ENCODE peak calls at places on chromosome 20, in four cellular contexts. L is bronchial epithelial cell; X is CD4-positive, alpha-beta T cell; D is HL-60. G is an unnamed sample.
A peak's percentile ranks its signal among the peaks of the same experiment; 100 is the strongest.

GRCh38 chr20:36957875-36958667 is 6.6 kb upstream of the SAMHD1 start:
- DNase-seq in X (no peak), L (no peak), D (peak; percentile 94), G (no peak)

GRCh38 chr20:4488407-4489339 is 233.0 kb upstream of the PRND start:
- DNase-seq in X (no peak), L (peak; percentile 79), D (no peak), G (no peak)

GRCh38 chr20:64001607-64002011 is 20.7 kb downstream of the PRPF6 start:
- DNase-seq in X (no peak), D (no peak), L (no peak), G (no peak)

GRCh38 chr20:62252342-62252966 is 14.1 kb downstream of the OSBPL2 start:
- DNase-seq in X (no peak), D (no peak), L (no peak), G (no peak)

GRCh38 chr20:37941332-37941731 is 38.4 kb downstream of the VSTM2L start:
- DNase-seq in D (no peak), X (no peak), L (no peak), G (no peak)

GRCh38 chr20:31663838-31664695 is 26.4 kb downstream of the COX4I2 start:
- DNase-seq in D (no peak), L (no peak), X (no peak), G (no peak)

GRCh38 chr20:34068001-34068400 is 44.0 kb downstream of the EIF2S2 start:
- DNase-seq in L (no peak), X (no peak), D (no peak), G (no peak)

GRCh38 chr20:62835931-62836861 is 19.3 kb downstream of the COL9A3 start:
- DNase-seq in D (no peak), X (no peak), L (peak; percentile 22), G (no peak)

GRCh38 chr20:62482136-62482833 is 6.5 kb upstream of the GATA5 start:
- DNase-seq in L (no peak), X (no peak), D (no peak), G (no peak)

GRCh38 chr20:58649288-58650180 is 1.5 kb upstream of the STX16 start:
- DNase-seq in D (no peak), X (peak; percentile 28), L (no peak), G (no peak)

GRCh38 chr20:47124235-47124717 is 229.6 kb downstream of the EYA2 start:
- DNase-seq in D (peak; percentile 63), L (peak; percentile 61), X (no peak), G (no peak)

GRCh38 chr20:58998656-58999055 is 8.4 kb downstream of the CTSZ start:
- DNase-seq in L (no peak), X (no peak), D (no peak), G (no peak)

GRCh38 chr20:58054744-58055373 is 173.6 kb downstream of the ANKRD60 start:
- DNase-seq in D (no peak), L (no peak), X (no peak), G (no peak)

GRCh38 chr20:539848-540247 is 3.7 kb downstream of the CSNK2A1 start:
- DNase-seq in L (peak; percentile 63), X (no peak), D (no peak), G (no peak)

GRCh38 chr20:48791666-48792071 is 36.1 kb downstream of the PREX1 start:
- DNase-seq in D (no peak), X (no peak), L (no peak), G (no peak)

GRCh38 chr20:49381558-49382493 is 100.6 kb downstream of the KCNB1 start:
- DNase-seq in D (no peak), X (no peak), L (peak; percentile 83), G (no peak)

GRCh38 chr20:41150664-41151063 is 13.3 kb downstream of the PLCG1 start:
- DNase-seq in D (no peak), X (no peak), L (no peak), G (no peak)

GRCh38 chr20:56411759-56412472 is at the start of gene CASS4:
- DNase-seq in D (no peak), X (peak; percentile 36), L (no peak), G (no peak)

GRCh38 chr20:5674176-5674660 is 76.0 kb upstream of the SHLD1 start:
- DNase-seq in L (peak; percentile 99), X (no peak), D (peak; percentile 90), G (no peak)

GRCh38 chr20:16350465-16350864 is 222.8 kb downstream of the KIF16B start:
- DNase-seq in D (no peak), X (no peak), L (peak; percentile 78), G (peak; percentile 47)

GRCh38 chr20:3927486-3928291 is 38.5 kb downstream of the PANK2 start:
- DNase-seq in D (peak; percentile 90), L (no peak), X (no peak), G (no peak)

GRCh38 chr20:62979876-62980373 is 26.8 kb downstream of the BHLHE23 start:
- DNase-seq in L (no peak), D (no peak), X (no peak), G (no peak)

GRCh38 chr20:61753196-61753942 is 312.3 kb downstream of the TAF4 start:
- DNase-seq in D (no peak), X (no peak), L (peak; percentile 65), G (peak; percentile 33)

GRCh38 chr20:41171736-41172295 is 34.5 kb downstream of the PLCG1 start:
- DNase-seq in D (no peak), L (no peak), X (no peak), G (no peak)

GRCh38 chr20:25046736-25047666 is 10.9 kb downstream of the ACSS1 start:
- DNase-seq in X (no peak), L (no peak), D (no peak), G (no peak)

GRCh38 chr20:44302026-44302669 is 8.9 kb downstream of the FITM2 start:
- DNase-seq in L (peak; percentile 57), D (no peak), X (no peak), G (no peak)

GRCh38 chr20:49385471-49385870 is 97.0 kb downstream of the KCNB1 start:
- DNase-seq in D (peak; percentile 10), L (peak; percentile 37), X (no peak), G (no peak)

GRCh38 chr20:53773792-53774371 is 180.2 kb upstream of the ZNF217 start:
- DNase-seq in X (no peak), L (peak; percentile 97), D (no peak), G (peak; percentile 40)

GRCh38 chr20:64138276-64138815 is 25.9 kb upstream of the MYT1 start:
- DNase-seq in L (no peak), X (no peak), D (no peak), G (no peak)

GRCh38 chr20:57211949-57212889 is 54.2 kb downstream of the BMP7 start:
- DNase-seq in X (no peak), L (peak; percentile 79), D (no peak), G (peak; percentile 52)

GRCh38 chr20:58745391-58745790 is 52.8 kb downstream of the NPEPL1 start:
- DNase-seq in L (no peak), D (no peak), X (no peak), G (no peak)

GRCh38 chr20:10476319-10476724 is 41.2 kb downstream of the SLX4IP start:
- DNase-seq in X (no peak), D (peak; percentile 76), L (peak; percentile 18), G (no peak)
- TF ChIP-seq CTCF in X (no peak), D (no peak), L (no peak), G (no peak)

GRCh38 chr20:32764000-32764960 is 2.1 kb downstream of the DNMT3B start:
- DNase-seq in D (no peak), X (no peak), L (no peak), G (no peak)

GRCh38 chr20:32761417-32761830 is 761 bp upstream of the DNMT3B start:
- DNase-seq in L (no peak), D (no peak), X (no peak), G (no peak)

GRCh38 chr20:32762754-32763201 is 593 bp downstream of the DNMT3B start:
- DNase-seq in L (no peak), X (no peak), D (no peak), G (no peak)

GRCh38 chr20:32763202-32763999 is 1.2 kb downstream of the DNMT3B start:
- DNase-seq in D (no peak), X (no peak), L (no peak), G (no peak)

DNA sequence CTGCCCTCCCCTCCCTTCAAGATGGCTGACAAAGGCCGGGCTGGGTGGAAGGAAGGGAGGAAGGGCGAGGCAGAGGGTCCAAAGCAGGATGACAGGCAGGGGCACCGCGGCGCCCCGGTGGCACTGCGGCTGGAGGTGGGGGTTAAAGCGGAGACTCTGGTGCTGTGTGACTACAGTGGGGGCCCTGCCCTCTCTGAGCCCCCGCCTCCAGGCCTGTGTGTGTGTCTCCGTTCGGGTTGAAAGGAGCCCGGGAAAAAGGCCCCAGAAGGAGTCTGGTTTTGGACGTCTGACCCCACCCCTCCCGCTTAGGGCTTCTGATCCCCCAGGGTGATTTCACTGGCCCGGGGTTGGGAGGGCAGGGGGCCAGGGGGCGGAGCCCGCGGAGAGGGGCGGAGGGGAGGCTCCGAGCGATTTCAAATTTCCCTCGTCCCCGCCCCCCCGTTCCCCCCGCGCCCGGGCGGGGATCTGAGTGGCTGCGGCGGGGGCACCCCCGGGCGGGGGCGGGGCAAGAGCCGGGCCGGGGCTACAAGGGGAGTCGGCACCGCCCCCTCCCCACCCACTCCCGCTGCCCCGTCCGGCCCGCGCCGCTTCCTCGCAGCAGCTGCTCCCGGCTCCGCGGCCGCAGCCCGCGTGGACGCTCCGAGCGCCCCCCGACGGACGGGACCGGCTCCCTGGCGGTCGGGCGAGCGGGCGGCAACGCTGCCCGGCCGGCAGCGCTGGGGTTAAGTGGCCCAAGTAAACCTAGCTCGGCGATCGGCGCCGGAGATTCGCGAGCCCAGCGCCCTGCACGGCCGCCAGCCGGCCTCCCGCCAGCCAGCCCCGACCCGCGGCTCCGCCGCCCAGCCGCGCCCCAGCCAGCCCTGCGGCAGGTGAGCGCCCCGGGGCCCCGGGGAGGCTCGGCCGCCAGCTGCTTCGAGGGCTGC is at the start of gene DNMT3B:
- DNase-seq in X (peak; percentile 71), L (no peak), D (peak; percentile 58), G (no peak)
- TF ChIP-seq CTCF in X (no peak), L (no peak), D (no peak), G (no peak)

GRCh38 chr20:20369353-20370086 is 1.6 kb downstream of the INSM1 start:
- DNase-seq in L (peak; percentile 12), D (no peak), X (no peak), G (no peak)
- TF ChIP-seq CTCF in L (peak; percentile 25), D (no peak), X (no peak), G (no peak)

DNA sequence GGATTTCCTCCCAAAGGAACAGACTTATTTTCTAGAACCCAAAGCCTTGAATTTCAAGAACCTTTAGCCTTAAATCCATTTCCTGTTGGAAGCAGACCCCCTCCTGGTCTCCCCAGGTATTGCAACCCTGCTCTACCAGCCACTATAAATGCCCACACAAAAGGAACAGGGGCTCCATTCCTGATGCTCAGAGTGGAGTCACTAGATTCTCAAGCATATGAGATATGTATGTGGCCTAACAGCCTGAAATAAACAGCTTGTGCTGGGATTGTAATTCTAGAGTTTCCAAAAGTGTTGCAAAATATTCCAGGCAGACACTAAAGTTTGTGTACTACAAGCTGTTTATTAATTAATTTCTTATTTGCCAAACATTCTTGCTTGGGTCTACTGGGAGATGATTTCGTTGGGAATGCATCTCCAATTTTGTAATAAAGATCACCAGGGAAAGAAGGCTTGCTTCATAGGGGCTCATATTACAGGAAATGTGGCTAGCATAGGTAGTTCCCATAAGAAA is 44.8 kb downstream of the RIPOR3 start:
- DNase-seq in L (peak; percentile 51), D (no peak), X (no peak), G (no peak)
- TF ChIP-seq CTCF in L (peak; percentile 13), D (no peak), X (no peak), G (peak; percentile 47)